ENCODE peak calls at places on chromosomes 1 and 21, in six cellular contexts. T is MG63; I is SK-N-SH; S is IMR-90; H is breast epithelium; Q is naive thymus-derived CD4-positive, alpha-beta T cell. D is an unnamed sample.

GRCh38 chr21:29501451-29501850 is 202.7 kb downstream of the BACH1 start:
- DNase-seq in T (peak; percentile 10), I (no peak), S (peak; percentile 88), H (no peak), Q (no peak), D (no peak)

GRCh38 chr1:93705897-93706500 is 24.4 kb upstream of the BCAR3 start:
- DNase-seq in T (peak; percentile 55), I (no peak), S (peak; percentile 22), H (no peak), Q (no peak), D (no peak)

GRCh38 chr1:207811319-207811718 is 59.5 kb downstream of the CD46 start:
- DNase-seq in T (no peak), I (no peak), S (no peak), H (no peak), Q (no peak), D (no peak)

GRCh38 chr1:77489910-77490309 is 192.5 kb downstream of the ZZZ3 start:
- DNase-seq in T (no peak), I (no peak), S (peak; percentile 24), H (no peak), Q (no peak), D (no peak)

GRCh38 chr1:214259353-214259982 is 21.5 kb upstream of the SMYD2 start:
- DNase-seq in T (no peak), I (no peak), S (peak; percentile 50), H (no peak), Q (no peak), D (no peak)

GRCh38 chr1:223018534-223018933 is 124.5 kb downstream of the TLR5 start:
- DNase-seq in T (no peak), I (no peak), S (no peak), H (no peak), Q (no peak), D (no peak)

GRCh38 chr1:38005195-38006007 is at the start of gene FHL3:
- DNase-seq in T (peak; percentile 76), I (peak; percentile 90), S (peak; percentile 33), H (peak; percentile 56), Q (no peak), D (peak; percentile 59)

GRCh38 chr1:21818661-21819060 is 6.6 kb downstream of the LDLRAD2 start:
- DNase-seq in T (no peak), I (peak; percentile 97), S (no peak), H (no peak), Q (no peak), D (no peak)

GRCh38 chr1:2316451-2316940 is 74.9 kb downstream of the MORN1 start:
- DNase-seq in T (peak; percentile 43), I (no peak), S (peak; percentile 47), H (no peak), Q (no peak), D (no peak)

GRCh38 chr21:38669186-38669585 is 136.5 kb upstream of the ETS2 start:
- DNase-seq in T (peak; percentile 15), I (peak; percentile 42), S (peak; percentile 30), H (no peak), Q (no peak), D (no peak)

GRCh38 chr1:16046865-16047264 is 3.3 kb downstream of the CLCNKB start:
- DNase-seq in T (peak; percentile 50), I (no peak), S (no peak), H (no peak), Q (no peak), D (no peak)

GRCh38 chr1:212488436-212489283 is 55.9 kb downstream of the NENF start:
- DNase-seq in T (peak; percentile 69), I (no peak), S (peak; percentile 97), H (peak; percentile 85), Q (no peak), D (no peak)

GRCh38 chr1:230875370-230875769 is 7.0 kb upstream of the C1orf198 start:
- DNase-seq in T (no peak), I (no peak), S (no peak), H (no peak), Q (no peak), D (no peak)

GRCh38 chr21:46048926-46049889 is 48.7 kb upstream of the COL6A2 start:
- DNase-seq in T (peak; percentile 100), I (no peak), S (peak; percentile 100), H (peak; percentile 87), Q (no peak), D (no peak)

GRCh38 chr1:235946570-235946981 is 79.9 kb upstream of the LYST start:
- DNase-seq in T (peak; percentile 16), I (no peak), S (peak; percentile 90), H (no peak), Q (no peak), D (no peak)

GRCh38 chr1:30675761-30676160 is 47.6 kb downstream of the MATN1 start:
- DNase-seq in T (no peak), I (no peak), S (peak; percentile 63), H (no peak), Q (no peak), D (no peak)

GRCh38 chr1:179550753-179551682 is 24.7 kb downstream of the NPHS2 start:
- DNase-seq in T (no peak), I (no peak), S (peak; percentile 63), H (no peak), Q (no peak), D (no peak)

GRCh38 chr1:8825985-8826481 is 8.6 kb upstream of the RERE start:
- DNase-seq in T (peak; percentile 94), I (no peak), S (peak; percentile 63), H (no peak), Q (no peak), D (no peak)

GRCh38 chr1:218803351-218803997 is 370.2 kb upstream of the LYPLAL1 start:
- DNase-seq in T (no peak), I (no peak), S (no peak), H (no peak), Q (no peak), D (no peak)

GRCh38 chr1:180953791-180954721 is 41.4 kb downstream of the KIAA1614 start:
- DNase-seq in T (no peak), I (peak; percentile 39), S (peak; percentile 12), H (no peak), Q (peak; percentile 61), D (peak; percentile 47)

GRCh38 chr21:46148106-46148505 is 7.3 kb downstream of the FTCD start:
- DNase-seq in T (no peak), I (no peak), S (no peak), H (no peak), Q (no peak), D (no peak)

GRCh38 chr1:67676946-67677345 is 8.1 kb upstream of the GADD45A start:
- DNase-seq in T (no peak), I (no peak), S (no peak), H (no peak), Q (no peak), D (no peak)

GRCh38 chr1:63691672-63692425 is 82.0 kb upstream of the ROR1 start:
- DNase-seq in T (peak; percentile 47), I (peak; percentile 70), S (peak; percentile 94), H (peak; percentile 57), Q (no peak), D (no peak)

GRCh38 chr1:22712502-22713271 is 2.0 kb downstream of the EPHB2 start:
- DNase-seq in T (peak; percentile 90), I (peak; percentile 68), S (peak; percentile 79), H (no peak), Q (no peak), D (no peak)

GRCh38 chr1:11873954-11874562 is 15.3 kb upstream of the NPPB start:
- DNase-seq in T (no peak), I (no peak), S (no peak), H (no peak), Q (no peak), D (no peak)

GRCh38 chr1:218942421-218942820 is 231.3 kb upstream of the LYPLAL1 start:
- DNase-seq in T (peak; percentile 69), I (no peak), S (no peak), H (no peak), Q (no peak), D (no peak)

GRCh38 chr1:204241050-204241449 is 27.3 kb upstream of the GOLT1A start:
- DNase-seq in T (no peak), I (no peak), S (peak; percentile 6), H (no peak), Q (no peak), D (no peak)

GRCh38 chr1:9655127-9655723 is 3.7 kb downstream of the PIK3CD start:
- DNase-seq in T (no peak), I (no peak), S (no peak), H (no peak), Q (no peak), D (peak; percentile 33)

GRCh38 chr1:53725238-53725689 is 13.7 kb downstream of the GLIS1 start:
- DNase-seq in T (no peak), I (peak; percentile 64), S (peak; percentile 77), H (no peak), Q (no peak), D (no peak)

GRCh38 chr1:92470216-92470615 is 16.5 kb downstream of the GFI1 start:
- DNase-seq in T (no peak), I (no peak), S (no peak), H (no peak), Q (no peak), D (no peak)
- H3K9me3 ChIP-seq in T (no peaks in the 10 kb centered on the region), I (no peaks in the 10 kb centered on the region), S (no peaks in the 10 kb centered on the region), H (no peaks in the 10 kb centered on the region), Q (no peaks in the 10 kb centered on the region), D (no peaks in the 10 kb centered on the region)

DNA sequence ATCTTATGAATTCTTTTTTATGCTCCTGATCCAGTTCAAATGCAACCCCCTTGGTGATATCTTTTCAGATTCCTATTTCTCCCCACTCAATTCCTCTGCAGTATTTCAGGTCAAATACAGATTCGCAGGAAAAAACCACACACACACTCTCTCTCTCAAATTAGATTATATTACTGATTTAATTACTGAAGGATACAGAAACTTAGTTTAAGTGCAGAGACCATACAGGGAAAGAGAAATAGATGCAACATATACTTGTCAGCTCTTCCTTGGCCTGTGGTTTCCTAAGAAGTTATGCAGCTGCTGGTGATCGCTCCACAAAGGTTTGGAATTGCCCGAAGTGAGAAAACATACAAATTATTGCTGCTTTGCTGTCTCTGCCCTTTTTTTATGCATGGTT is 400.9 kb downstream of the AGBL4 start:
- DNase-seq in T (no peak), I (peak; percentile 9), S (no peak), H (no peak), Q (no peak), D (no peak)
- H3K9me3 ChIP-seq in T (no peaks in the 10 kb centered on the region), I (no peaks in the 10 kb centered on the region), S (no peaks in the 10 kb centered on the region), H (peaks cover 3% of the 10 kb centered on the region), Q (no peaks in the 10 kb centered on the region), D (no peaks in the 10 kb centered on the region)

GRCh38 chr21:18661842-18662241 is 258.3 kb upstream of the TMPRSS15 start:
- DNase-seq in T (no peak), I (no peak), S (no peak), H (no peak), Q (no peak), D (no peak)
- H3K9me3 ChIP-seq in T (no peaks in the 10 kb centered on the region), I (no peaks in the 10 kb centered on the region), S (peaks cover 2% of the 10 kb centered on the region), H (no peaks in the 10 kb centered on the region), Q (no peaks in the 10 kb centered on the region), D (no peaks in the 10 kb centered on the region)

DNA sequence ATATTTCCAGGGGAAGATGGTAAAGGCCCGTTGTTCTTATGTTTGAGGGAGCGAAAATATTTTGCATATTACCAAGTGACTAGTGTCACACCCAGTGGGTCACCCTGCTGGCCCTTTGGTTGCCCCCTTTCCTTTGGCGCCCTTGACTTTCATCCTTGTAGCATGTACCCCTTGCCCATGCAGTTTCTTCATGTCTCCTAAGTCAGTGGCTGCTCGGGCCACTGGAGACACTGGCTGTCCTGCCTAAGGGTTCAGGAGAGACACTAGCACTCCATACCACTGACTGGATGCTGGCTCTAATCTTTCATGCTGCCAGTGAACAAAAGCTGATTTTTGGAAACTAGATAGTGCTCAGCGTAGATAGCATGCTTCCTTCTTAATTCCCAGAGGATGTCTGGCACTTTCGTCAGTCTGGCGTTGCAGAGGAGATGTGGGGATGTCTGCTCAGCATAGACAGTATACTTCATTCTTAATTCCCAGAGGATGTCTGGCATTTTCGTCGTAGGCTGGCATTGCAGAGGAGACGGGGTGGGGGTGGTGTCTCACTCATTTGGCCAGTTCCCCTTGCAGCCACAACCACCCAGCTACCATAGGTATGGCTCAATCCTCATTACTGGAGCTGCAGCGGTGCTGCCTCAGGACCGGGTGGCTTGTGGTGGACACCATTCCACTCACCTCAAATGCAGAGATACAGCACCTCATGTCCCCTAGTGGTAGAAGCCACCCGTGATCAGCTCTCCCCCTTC is 770.9 kb upstream of the TPTE start:
- DNase-seq in T (no peak), I (no peak), S (no peak), H (no peak), Q (no peak), D (no peak)
- H3K9me3 ChIP-seq in T (no peaks in the 10 kb centered on the region), I (no peaks in the 10 kb centered on the region), S (peaks cover 38% of the 10 kb centered on the region), H (peaks cover 3% of the 10 kb centered on the region), Q (no peaks in the 10 kb centered on the region), D (no peaks in the 10 kb centered on the region)

D was measured in T-helper 17 cell.